ENCODE peak calls at places on chromosomes 16 and 17, in six cellular contexts. E is A172, O is cardiac fibroblast, A is GM04504, I is astrocyte of the hippocampus, Z is neural progenitor cell. H is an unnamed sample.

GRCh38 chr16:27429330-27429871 is 27.4 kb downstream of the IL21R start:
- DNase-seq in I (no peak), E (no peak), O (no peak), A (no peak), Z (no peak), H (no peak)

GRCh38 chr17:76196675-76197074 is 43.6 kb downstream of the RNF157 start:
- DNase-seq in E (no peak), Z (no peak), I (no peak), A (no peak), O (peak), H (no peak)

GRCh38 chr17:82489117-82489516 is 30.4 kb upstream of the FOXK2 start:
- DNase-seq in I (peak), E (peak), Z (no peak), A (peak), O (peak), H (no peak)

GRCh38 chr16:21208831-21209230 is 2.5 kb downstream of the ZP2 start:
- DNase-seq in O (no peak), E (no peak), Z (no peak), A (no peak), I (no peak), H (no peak)

GRCh38 chr17:68780561-68780960 is 174.6 kb downstream of the ABCA8 start:
- DNase-seq in A (no peak), I (no peak), E (no peak), O (no peak), Z (no peak), H (no peak)

GRCh38 chr17:45973099-45973838 is 25.8 kb upstream of the STH start:
- DNase-seq in Z (no peak), O (no peak), I (no peak), E (no peak), A (no peak), H (no peak)

GRCh38 chr17:19238167-19238505 is 970 bp downstream of the EPN2 start:
- DNase-seq in A (no peak), I (peak), E (no peak), Z (peak), O (peak), H (peak)

GRCh38 chr17:19549746-19550623 is 16.3 kb downstream of the SLC47A1 start:
- DNase-seq in O (no peak), I (no peak), A (no peak), Z (no peak), E (no peak), H (no peak)

GRCh38 chr17:6800422-6801027 is 24.5 kb downstream of the FBXO39 start:
- DNase-seq in O (no peak), A (no peak), Z (peak), I (no peak), E (no peak), H (no peak)

H was measured in germinal center.